ENCODE peak calls at places on chromosomes 12 and 14, in nine cellular contexts. B, H, C, U, L, I, G, M and Q are unnamed samples.

GRCh38 chr12:109923481-109924245 is 23.6 kb downstream of the TCHP start:
- DNase-seq in B (no peak), H (no peak), C (no peak), U (no peak), L (no peak), I (peak), G (no peak), M (no peak), Q (no peak)

GRCh38 chr14:61609143-61609851 is 86.0 kb upstream of the HIF1A start:
- DNase-seq in B (peak), H (no peak), C (peak), U (no peak), L (no peak), I (no peak), G (no peak), M (no peak), Q (peak)

GRCh38 chr14:45467023-45467422 is 214.0 kb upstream of the MIS18BP1 start:
- DNase-seq in B (no peak), H (no peak), C (no peak), U (no peak), L (no peak), I (no peak), G (no peak), M (no peak), Q (no peak)

GRCh38 chr14:25400607-25401206 is 350.8 kb upstream of the STXBP6 start:
- DNase-seq in B (peak), H (peak), C (peak), U (peak), L (peak), I (no peak), G (no peak), M (peak), Q (peak)

GRCh38 chr12:124556896-124557501 is 10.4 kb downstream of the NCOR2 start:
- DNase-seq in B (no peak), H (no peak), C (peak), U (no peak), L (no peak), I (peak), G (no peak), M (no peak), Q (no peak)

GRCh38 chr14:102866982-102867761 is 55.3 kb upstream of the AMN start:
- DNase-seq in B (no peak), H (no peak), C (no peak), U (no peak), L (no peak), I (no peak), G (no peak), M (no peak), Q (no peak)

GRCh38 chr14:75460402-75460801 is 32.6 kb downstream of the JDP2 start:
- DNase-seq in B (no peak), H (no peak), C (no peak), U (no peak), L (no peak), I (no peak), G (no peak), M (no peak), Q (no peak)

GRCh38 chr12:42109031-42109430 is 35.6 kb downstream of the GXYLT1 start:
- DNase-seq in B (no peak), H (no peak), C (no peak), U (no peak), L (no peak), I (no peak), G (no peak), M (no peak), Q (no peak)

GRCh38 chr14:103436533-103436932 is 51.3 kb downstream of the MARK3 start:
- DNase-seq in B (no peak), H (no peak), C (no peak), U (no peak), L (no peak), I (no peak), G (no peak), M (no peak), Q (no peak)

GRCh38 chr14:102655154-102655553 is 62.7 kb downstream of the RCOR1 start:
- DNase-seq in B (no peak), H (no peak), C (no peak), U (no peak), L (no peak), I (no peak), G (no peak), M (no peak), Q (no peak)

GRCh38 chr12:12582895-12583303 is 20.2 kb upstream of the DUSP16 start:
- DNase-seq in B (no peak), H (peak), C (no peak), U (peak), L (no peak), I (no peak), G (no peak), M (no peak), Q (no peak)

GRCh38 chr14:103353391-103353790 is 19.4 kb downstream of the EIF5 start:
- DNase-seq in B (no peak), H (no peak), C (no peak), U (no peak), L (no peak), I (no peak), G (no peak), M (no peak), Q (no peak)

GRCh38 chr14:74655597-74656389 is 43.8 kb upstream of the LTBP2 start:
- DNase-seq in B (no peak), H (no peak), C (no peak), U (no peak), L (no peak), I (no peak), G (no peak), M (no peak), Q (no peak)

GRCh38 chr12:71354871-71355270 is 84.7 kb upstream of the LGR5 start:
- DNase-seq in B (no peak), H (no peak), C (no peak), U (no peak), L (no peak), I (no peak), G (no peak), M (no peak), Q (no peak)

GRCh38 chr14:35699791-35700444 is 109.2 kb downstream of the RALGAPA1 start:
- DNase-seq in B (no peak), H (no peak), C (no peak), U (no peak), L (no peak), I (no peak), G (no peak), M (no peak), Q (no peak)

GRCh38 chr14:97120204-97121120 is 323.3 kb downstream of the VRK1 start:
- DNase-seq in B (no peak), H (peak), C (no peak), U (peak), L (no peak), I (no peak), G (no peak), M (no peak), Q (no peak)

GRCh38 chr12:49529409-49529808 is 9.4 kb upstream of the KCNH3 start:
- DNase-seq in B (no peak), H (no peak), C (no peak), U (no peak), L (no peak), I (no peak), G (no peak), M (no peak), Q (no peak)

GRCh38 chr12:116954700-116955381 is 44.1 kb downstream of the FBXW8 start:
- DNase-seq in B (no peak), H (no peak), C (no peak), U (no peak), L (no peak), I (peak), G (peak), M (no peak), Q (no peak)

GRCh38 chr14:104659764-104660523 is 29.5 kb upstream of the INF2 start:
- DNase-seq in B (no peak), H (no peak), C (no peak), U (no peak), L (no peak), I (peak), G (no peak), M (no peak), Q (no peak)

GRCh38 chr12:23888396-23889068 is 60.9 kb downstream of the SOX5 start:
- DNase-seq in B (peak), H (no peak), C (no peak), U (no peak), L (no peak), I (no peak), G (no peak), M (peak), Q (no peak)

GRCh38 chr12:93882763-93883162 is 205.6 kb downstream of the CRADD start:
- DNase-seq in B (no peak), H (no peak), C (no peak), U (no peak), L (no peak), I (no peak), G (no peak), M (no peak), Q (no peak)

GRCh38 chr14:34014936-34015335 is 64.1 kb upstream of the EGLN3 start:
- DNase-seq in B (no peak), H (no peak), C (no peak), U (no peak), L (no peak), I (no peak), G (no peak), M (no peak), Q (no peak)

GRCh38 chr14:71290301-71290700 is 383.0 kb downstream of the PCNX1 start:
- DNase-seq in B (peak), H (no peak), C (no peak), U (no peak), L (no peak), I (no peak), G (no peak), M (no peak), Q (no peak)

GRCh38 chr14:38044710-38045109 is 163.0 kb upstream of the SSTR1 start:
- DNase-seq in B (no peak), H (no peak), C (no peak), U (no peak), L (no peak), I (no peak), G (no peak), M (no peak), Q (no peak)

GRCh38 chr12:108645686-108646596 is 12.2 kb upstream of the SELPLG start:
- DNase-seq in B (no peak), H (no peak), C (no peak), U (no peak), L (no peak), I (no peak), G (no peak), M (no peak), Q (no peak)

GRCh38 chr12:69042970-69043369 is 110.0 kb upstream of the CPM start:
- DNase-seq in B (no peak), H (no peak), C (no peak), U (no peak), L (no peak), I (no peak), G (no peak), M (peak), Q (no peak)

GRCh38 chr14:55102141-55102547 is 26.9 kb upstream of the LGALS3 start:
- DNase-seq in B (peak), H (peak), C (peak), U (peak), L (no peak), I (peak), G (peak), M (no peak), Q (peak)

GRCh38 chr14:38505221-38506095 is 249.6 kb upstream of the CLEC14A start:
- DNase-seq in B (no peak), H (no peak), C (no peak), U (no peak), L (no peak), I (no peak), G (no peak), M (no peak), Q (no peak)

GRCh38 chr12:31106101-31106803 is 32.6 kb downstream of the DDX11 start:
- DNase-seq in B (no peak), H (no peak), C (no peak), U (no peak), L (no peak), I (no peak), G (no peak), M (no peak), Q (no peak)

GRCh38 chr12:116236148-116236731 is 41.3 kb downstream of the MED13L start:
- DNase-seq in B (peak), H (peak), C (peak), U (peak), L (no peak), I (no peak), G (peak), M (no peak), Q (peak)

GRCh38 chr12:89450922-89451321 is 73.7 kb downstream of the GALNT4 start:
- DNase-seq in B (no peak), H (no peak), C (no peak), U (no peak), L (no peak), I (no peak), G (no peak), M (no peak), Q (no peak)

GRCh38 chr14:88326352-88327103 is 3.5 kb upstream of the KCNK10 start:
- DNase-seq in B (no peak), H (no peak), C (peak), U (no peak), L (no peak), I (no peak), G (no peak), M (no peak), Q (no peak)

GRCh38 chr14:89017417-89017816 is 193.0 kb downstream of the TTC8 start:
- DNase-seq in B (no peak), H (no peak), C (no peak), U (no peak), L (no peak), I (no peak), G (no peak), M (no peak), Q (no peak)

GRCh38 chr12:84113666-84114065 is 798.9 kb downstream of the SLC6A15 start:
- DNase-seq in B (no peak), H (no peak), C (no peak), U (no peak), L (no peak), I (no peak), G (no peak), M (no peak), Q (no peak)

GRCh38 chr14:105142651-105143450 is 25.7 kb downstream of the JAG2 start:
- DNase-seq in B (no peak), H (no peak), C (no peak), U (no peak), L (no peak), I (no peak), G (peak), M (no peak), Q (no peak)

GRCh38 chr12:58359084-58359483 is 417.7 kb downstream of the ATP23 start:
- DNase-seq in B (no peak), H (no peak), C (no peak), U (no peak), L (no peak), I (no peak), G (no peak), M (no peak), Q (no peak)

GRCh38 chr12:120453977-120454376 is 7.7 kb downstream of the GATC start:
- DNase-seq in B (peak), H (no peak), C (no peak), U (no peak), L (no peak), I (no peak), G (no peak), M (peak), Q (no peak)

GRCh38 chr12:124621296-124621660 is 53.9 kb upstream of the NCOR2 start:
- DNase-seq in B (no peak), H (no peak), C (no peak), U (no peak), L (no peak), I (peak), G (peak), M (no peak), Q (peak)

GRCh38 chr14:38971258-38971921 is 131.6 kb downstream of the SEC23A start:
- DNase-seq in B (no peak), H (no peak), C (no peak), U (no peak), L (no peak), I (no peak), G (no peak), M (no peak), Q (no peak)